ENCODE peak calls at places on chromosomes 13 and 19, in eight cellular contexts. One of them, this sample, is unnamed.

GRCh38 chr13:80341098-80341701 is at the start of gene SPRY2:
- DNase-seq in thoracic aorta: peak
- DNase-seq in BE2C: peak
- DNase-seq in GM10248: peak
- DNase-seq in upper lobe of right lung: peak
- DNase-seq in omental fat pad: peak
- DNase-seq in natural killer cell: peak
- DNase-seq in RWPE1: peak
- DNase-seq in this sample: peak

GRCh38 chr13:42494157-42494556 is 79.8 kb upstream of the TNFSF11 start:
- DNase-seq in upper lobe of right lung: no peak
- DNase-seq in thoracic aorta: no peak
- DNase-seq in RWPE1: no peak
- DNase-seq in omental fat pad: no peak
- DNase-seq in natural killer cell: no peak
- DNase-seq in BE2C: no peak
- DNase-seq in GM10248: no peak
- DNase-seq in this sample: no peak

GRCh38 chr13:40315416-40316064 is 350.9 kb downstream of the FOXO1 start:
- DNase-seq in natural killer cell: no peak
- DNase-seq in thoracic aorta: no peak
- DNase-seq in RWPE1: peak
- DNase-seq in omental fat pad: no peak
- DNase-seq in BE2C: no peak
- DNase-seq in GM10248: no peak
- DNase-seq in upper lobe of right lung: no peak
- DNase-seq in this sample: no peak

GRCh38 chr19:33426621-33427475 is 53.3 kb downstream of the CEBPG start:
- DNase-seq in omental fat pad: no peak
- DNase-seq in BE2C: peak
- DNase-seq in natural killer cell: no peak
- DNase-seq in thoracic aorta: no peak
- DNase-seq in GM10248: no peak
- DNase-seq in upper lobe of right lung: peak
- DNase-seq in RWPE1: no peak
- DNase-seq in this sample: no peak

GRCh38 chr13:79450110-79450509 is 30.8 kb upstream of the NDFIP2 start:
- DNase-seq in GM10248: no peak
- DNase-seq in BE2C: no peak
- DNase-seq in RWPE1: no peak
- DNase-seq in upper lobe of right lung: no peak
- DNase-seq in thoracic aorta: no peak
- DNase-seq in natural killer cell: no peak
- DNase-seq in omental fat pad: no peak
- DNase-seq in this sample: no peak

GRCh38 chr13:36536546-36536945 is 104.3 kb downstream of the CCNA1 start:
- DNase-seq in RWPE1: no peak
- DNase-seq in BE2C: no peak
- DNase-seq in upper lobe of right lung: no peak
- DNase-seq in natural killer cell: no peak
- DNase-seq in GM10248: no peak
- DNase-seq in omental fat pad: no peak
- DNase-seq in thoracic aorta: no peak
- DNase-seq in this sample: no peak

GRCh38 chr13:19967619-19968018 is 9.1 kb downstream of the ZMYM2 start:
- DNase-seq in BE2C: no peak
- DNase-seq in thoracic aorta: no peak
- DNase-seq in natural killer cell: no peak
- DNase-seq in omental fat pad: no peak
- DNase-seq in GM10248: no peak
- DNase-seq in RWPE1: no peak
- DNase-seq in upper lobe of right lung: no peak
- DNase-seq in this sample: no peak

GRCh38 chr13:90171649-90172048 is 1175.8 kb upstream of the MIR17HG start:
- DNase-seq in thoracic aorta: no peak
- DNase-seq in natural killer cell: no peak
- DNase-seq in omental fat pad: no peak
- DNase-seq in RWPE1: no peak
- DNase-seq in BE2C: no peak
- DNase-seq in GM10248: no peak
- DNase-seq in upper lobe of right lung: no peak
- DNase-seq in this sample: no peak

GRCh38 chr13:38223093-38223492 is 126.6 kb upstream of the UFM1 start:
- DNase-seq in upper lobe of right lung: no peak
- DNase-seq in GM10248: no peak
- DNase-seq in RWPE1: no peak
- DNase-seq in thoracic aorta: no peak
- DNase-seq in omental fat pad: no peak
- DNase-seq in BE2C: peak
- DNase-seq in natural killer cell: no peak
- DNase-seq in this sample: no peak

GRCh38 chr13:32669030-32669646 is 82.9 kb downstream of the PDS5B start:
- DNase-seq in RWPE1: peak
- DNase-seq in omental fat pad: no peak
- DNase-seq in BE2C: peak
- DNase-seq in thoracic aorta: no peak
- DNase-seq in upper lobe of right lung: no peak
- DNase-seq in GM10248: peak
- DNase-seq in natural killer cell: no peak
- DNase-seq in this sample: no peak

GRCh38 chr13:83819156-83819555 is 63.1 kb downstream of the SLITRK1 start:
- DNase-seq in natural killer cell: no peak
- DNase-seq in upper lobe of right lung: no peak
- DNase-seq in BE2C: no peak
- DNase-seq in omental fat pad: no peak
- DNase-seq in RWPE1: no peak
- DNase-seq in GM10248: no peak
- DNase-seq in thoracic aorta: no peak
- DNase-seq in this sample: no peak

GRCh38 chr13:113001251-113002140 is 32.5 kb downstream of the MCF2L start:
- DNase-seq in thoracic aorta: no peak
- DNase-seq in GM10248: no peak
- DNase-seq in upper lobe of right lung: peak
- DNase-seq in BE2C: peak
- DNase-seq in natural killer cell: no peak
- DNase-seq in RWPE1: no peak
- DNase-seq in omental fat pad: no peak
- DNase-seq in this sample: no peak

GRCh38 chr13:99961634-99962033 is 9.9 kb downstream of the ZIC5 start:
- DNase-seq in omental fat pad: no peak
- DNase-seq in GM10248: no peak
- DNase-seq in upper lobe of right lung: no peak
- DNase-seq in thoracic aorta: no peak
- DNase-seq in BE2C: no peak
- DNase-seq in natural killer cell: no peak
- DNase-seq in RWPE1: no peak
- DNase-seq in this sample: no peak

GRCh38 chr13:27229642-27230041 is 21.7 kb upstream of the RPL21 start:
- DNase-seq in omental fat pad: no peak
- DNase-seq in RWPE1: no peak
- DNase-seq in natural killer cell: no peak
- DNase-seq in BE2C: no peak
- DNase-seq in GM10248: no peak
- DNase-seq in thoracic aorta: no peak
- DNase-seq in upper lobe of right lung: no peak
- DNase-seq in this sample: no peak

GRCh38 chr13:106493569-106493968 is 41.9 kb downstream of the EFNB2 start:
- DNase-seq in upper lobe of right lung: no peak
- DNase-seq in thoracic aorta: no peak
- DNase-seq in GM10248: peak
- DNase-seq in RWPE1: no peak
- DNase-seq in omental fat pad: no peak
- DNase-seq in BE2C: no peak
- DNase-seq in natural killer cell: no peak
- DNase-seq in this sample: peak

GRCh38 chr13:40786568-40786996 is 2.8 kb upstream of the SLC25A15 start:
- DNase-seq in natural killer cell: no peak
- DNase-seq in thoracic aorta: no peak
- DNase-seq in RWPE1: no peak
- DNase-seq in BE2C: no peak
- DNase-seq in GM10248: no peak
- DNase-seq in omental fat pad: no peak
- DNase-seq in upper lobe of right lung: no peak
- DNase-seq in this sample: no peak

GRCh38 chr13:114144606-114145244 is 12.3 kb upstream of the RASA3 start:
- DNase-seq in thoracic aorta: no peak
- DNase-seq in BE2C: no peak
- DNase-seq in natural killer cell: no peak
- DNase-seq in RWPE1: no peak
- DNase-seq in GM10248: no peak
- DNase-seq in omental fat pad: no peak
- DNase-seq in upper lobe of right lung: peak
- DNase-seq in this sample: no peak

GRCh38 chr13:27920677-27921420 is 1.0 kb downstream of the PDX1 start:
- DNase-seq in upper lobe of right lung: no peak
- DNase-seq in BE2C: no peak
- DNase-seq in RWPE1: no peak
- DNase-seq in thoracic aorta: no peak
- DNase-seq in omental fat pad: no peak
- DNase-seq in natural killer cell: no peak
- DNase-seq in GM10248: peak
- DNase-seq in this sample: no peak

GRCh38 chr13:21849323-21849722 is 178.4 kb downstream of the FGF9 start:
- DNase-seq in natural killer cell: no peak
- DNase-seq in GM10248: peak
- DNase-seq in omental fat pad: no peak
- DNase-seq in BE2C: no peak
- DNase-seq in thoracic aorta: no peak
- DNase-seq in RWPE1: peak
- DNase-seq in upper lobe of right lung: no peak
- DNase-seq in this sample: no peak

GRCh38 chr13:27971236-27971645 is 2.1 kb upstream of the CDX2 start:
- DNase-seq in omental fat pad: no peak
- DNase-seq in GM10248: no peak
- DNase-seq in natural killer cell: no peak
- DNase-seq in RWPE1: no peak
- DNase-seq in thoracic aorta: no peak
- DNase-seq in upper lobe of right lung: no peak
- DNase-seq in BE2C: no peak
- DNase-seq in this sample: no peak

GRCh38 chr13:114109646-114110045 is 22.8 kb downstream of the RASA3 start:
- DNase-seq in omental fat pad: peak
- DNase-seq in thoracic aorta: no peak
- DNase-seq in GM10248: no peak
- DNase-seq in RWPE1: no peak
- DNase-seq in upper lobe of right lung: peak
- DNase-seq in natural killer cell: peak
- DNase-seq in BE2C: peak
- DNase-seq in this sample: peak

GRCh38 chr13:102136735-102137296 is 265.0 kb downstream of the FGF14 start:
- DNase-seq in BE2C: no peak
- DNase-seq in omental fat pad: no peak
- DNase-seq in RWPE1: no peak
- DNase-seq in upper lobe of right lung: no peak
- DNase-seq in natural killer cell: no peak
- DNase-seq in GM10248: no peak
- DNase-seq in thoracic aorta: no peak
- DNase-seq in this sample: no peak

GRCh38 chr13:20673711-20674110 is 29.8 kb upstream of the IL17D start:
- DNase-seq in upper lobe of right lung: no peak
- DNase-seq in omental fat pad: no peak
- DNase-seq in BE2C: no peak
- DNase-seq in natural killer cell: no peak
- DNase-seq in thoracic aorta: no peak
- DNase-seq in GM10248: no peak
- DNase-seq in RWPE1: no peak
- DNase-seq in this sample: no peak

GRCh38 chr13:79228972-79229371 is 177.1 kb downstream of the RBM26 start:
- DNase-seq in natural killer cell: no peak
- DNase-seq in RWPE1: peak
- DNase-seq in upper lobe of right lung: no peak
- DNase-seq in thoracic aorta: no peak
- DNase-seq in BE2C: no peak
- DNase-seq in omental fat pad: no peak
- DNase-seq in GM10248: no peak
- DNase-seq in this sample: no peak

GRCh38 chr13:75788494-75788991 is 152.4 kb downstream of the LMO7 start:
- DNase-seq in BE2C: no peak
- DNase-seq in upper lobe of right lung: no peak
- DNase-seq in thoracic aorta: no peak
- DNase-seq in RWPE1: no peak
- DNase-seq in omental fat pad: no peak
- DNase-seq in GM10248: no peak
- DNase-seq in natural killer cell: no peak
- DNase-seq in this sample: no peak

GRCh38 chr13:30844548-30845296 is 61.3 kb upstream of the MEDAG start:
- DNase-seq in BE2C: no peak
- DNase-seq in upper lobe of right lung: no peak
- DNase-seq in RWPE1: no peak
- DNase-seq in natural killer cell: no peak
- DNase-seq in GM10248: no peak
- DNase-seq in thoracic aorta: no peak
- DNase-seq in omental fat pad: no peak
- DNase-seq in this sample: peak

GRCh38 chr13:52850396-52851152 is 2.1 kb upstream of the PCDH8 start:
- DNase-seq in RWPE1: peak
- DNase-seq in BE2C: peak
- DNase-seq in upper lobe of right lung: peak
- DNase-seq in GM10248: peak
- DNase-seq in thoracic aorta: peak
- DNase-seq in omental fat pad: no peak
- DNase-seq in natural killer cell: no peak
- DNase-seq in this sample: no peak

GRCh38 chr19:53659292-53659691 is 27.5 kb downstream of the DPRX start:
- DNase-seq in upper lobe of right lung: no peak
- DNase-seq in BE2C: no peak
- DNase-seq in thoracic aorta: no peak
- DNase-seq in RWPE1: peak
- DNase-seq in GM10248: no peak
- DNase-seq in omental fat pad: no peak
- DNase-seq in natural killer cell: no peak
- DNase-seq in this sample: no peak
- TF ChIP-seq CTCF in upper lobe of right lung: peak
- TF ChIP-seq CTCF in BE2C: no peak
- TF ChIP-seq CTCF in thoracic aorta: no peak
- TF ChIP-seq CTCF in RWPE1: no peak
- TF ChIP-seq CTCF in GM10248: no peak
- TF ChIP-seq CTCF in omental fat pad: no peak
- TF ChIP-seq CTCF in natural killer cell: no peak
- TF ChIP-seq CTCF in this sample: no peak

GRCh38 chr13:104671901-104672300 is 1605.7 kb upstream of the SLC10A2 start:
- DNase-seq in thoracic aorta: no peak
- DNase-seq in RWPE1: no peak
- DNase-seq in natural killer cell: no peak
- DNase-seq in upper lobe of right lung: no peak
- DNase-seq in omental fat pad: no peak
- DNase-seq in GM10248: no peak
- DNase-seq in BE2C: no peak
- DNase-seq in this sample: no peak
- TF ChIP-seq CTCF in thoracic aorta: no peak
- TF ChIP-seq CTCF in RWPE1: no peak
- TF ChIP-seq CTCF in natural killer cell: no peak
- TF ChIP-seq CTCF in upper lobe of right lung: no peak
- TF ChIP-seq CTCF in omental fat pad: no peak
- TF ChIP-seq CTCF in GM10248: no peak
- TF ChIP-seq CTCF in BE2C: no peak
- TF ChIP-seq CTCF in this sample: no peak

GRCh38 chr19:55599468-55600335 is at the start of the genes FIZ1 and ZNF524:
- DNase-seq in RWPE1: peak
- DNase-seq in omental fat pad: peak
- DNase-seq in thoracic aorta: peak
- DNase-seq in GM10248: peak
- DNase-seq in BE2C: peak
- DNase-seq in upper lobe of right lung: peak
- DNase-seq in natural killer cell: peak
- DNase-seq in this sample: peak
- TF ChIP-seq CTCF in RWPE1: no peak
- TF ChIP-seq CTCF in omental fat pad: no peak
- TF ChIP-seq CTCF in thoracic aorta: no peak
- TF ChIP-seq CTCF in GM10248: no peak
- TF ChIP-seq CTCF in BE2C: no peak
- TF ChIP-seq CTCF in upper lobe of right lung: no peak
- TF ChIP-seq CTCF in natural killer cell: no peak
- TF ChIP-seq CTCF in this sample: no peak

GRCh38 chr19:49666120-49666444 is 349 bp downstream of the BCL2L12 start:
- DNase-seq in thoracic aorta: no peak
- DNase-seq in upper lobe of right lung: no peak
- DNase-seq in GM10248: no peak
- DNase-seq in RWPE1: peak
- DNase-seq in omental fat pad: no peak
- DNase-seq in natural killer cell: no peak
- DNase-seq in BE2C: no peak
- DNase-seq in this sample: no peak
- TF ChIP-seq CTCF in thoracic aorta: no peak
- TF ChIP-seq CTCF in upper lobe of right lung: no peak
- TF ChIP-seq CTCF in GM10248: no peak
- TF ChIP-seq CTCF in RWPE1: no peak
- TF ChIP-seq CTCF in omental fat pad: no peak
- TF ChIP-seq CTCF in natural killer cell: no peak
- TF ChIP-seq CTCF in BE2C: peak
- TF ChIP-seq CTCF in this sample: no peak